ENCODE peak calls at places on chromosomes 4 and X, in four cellular contexts. R is NCI-H460, S is EL, D is fibroblast of lung. U is an unnamed sample.

GRCh38 chr4:25253072-25253447 is 19.2 kb downstream of the PI4K2B start:
- DNase-seq in R (no peak), S (no peak), D (peak), U (no peak)

GRCh38 chr4:174152717-174153466 is 130.6 kb downstream of the FBXO8 start:
- DNase-seq in R (no peak), S (no peak), D (no peak), U (no peak)

GRCh38 chr4:161696957-161697356 is 466.8 kb downstream of the FSTL5 start:
- DNase-seq in R (no peak), S (no peak), D (peak), U (no peak)

GRCh38 chr4:14783011-14783877 is 219.0 kb upstream of the CPEB2 start:
- DNase-seq in R (no peak), S (peak), D (peak), U (no peak)

GRCh38 chr4:39044364-39044946 is 12.2 kb upstream of the TMEM156 start:
- DNase-seq in R (peak), S (peak), D (peak), U (peak)

GRCh38 chr4:112245383-112245782 is 13.8 kb downstream of the AP1AR start:
- DNase-seq in R (no peak), S (no peak), D (no peak), U (peak)

GRCh38 chr4:4875147-4875546 is 15.7 kb downstream of the MSX1 start:
- DNase-seq in R (no peak), S (no peak), D (no peak), U (no peak)

GRCh38 chr4:91108751-91109150 is 981.6 kb downstream of the CCSER1 start:
- DNase-seq in R (no peak), S (no peak), D (no peak), U (no peak)

GRCh38 chrX:130746077-130746476 is 156.9 kb downstream of the ENOX2 start:
- DNase-seq in R (no peak), S (no peak), D (no peak), U (no peak)

GRCh38 chr4:168221298-168221697 is 97.3 kb downstream of the DDX60 start:
- DNase-seq in R (no peak), S (peak), D (peak), U (no peak)

GRCh38 chr4:98574816-98575215 is 83.6 kb downstream of the TSPAN5 start:
- DNase-seq in R (no peak), S (no peak), D (no peak), U (no peak)

GRCh38 chr4:172822322-172822721 is 346.3 kb upstream of the GALNT7 start:
- DNase-seq in R (no peak), S (no peak), D (no peak), U (no peak)

GRCh38 chr4:143360838-143361237 is 24.2 kb downstream of the GAB1 start:
- DNase-seq in R (no peak), S (peak), D (peak), U (no peak)

GRCh38 chr4:52551487-52551886 is 107.6 kb downstream of the USP46 start:
- DNase-seq in R (no peak), S (no peak), D (no peak), U (peak)

GRCh38 chr4:37628977-37629609 is 57.1 kb downstream of the RELL1 start:
- DNase-seq in R (peak), S (peak), D (peak), U (peak)

GRCh38 chrX:46574337-46574940 is 874 bp downstream of the CHST7 start:
- DNase-seq in R (no peak), S (peak), D (peak), U (peak)

GRCh38 chr4:155612074-155612473 is 54.6 kb upstream of the GUCY1A1 start:
- DNase-seq in R (no peak), S (no peak), D (no peak), U (no peak)

GRCh38 chr4:86924805-86925204 is 10.0 kb upstream of the AFF1 start:
- DNase-seq in R (no peak), S (peak), D (peak), U (peak)

GRCh38 chr4:3644849-3645627 is 112.8 kb upstream of the LRPAP1 start:
- DNase-seq in R (peak), S (peak), D (peak), U (no peak)

U was measured in cardiac muscle cell.